ENCODE peak calls at places on chromosomes 12 and 14, in four cellular contexts. One of them, this sample, is unnamed.

GRCh38 chr14:34496679-34497513 is 34.9 kb upstream of the SPTSSA start:
- DNase-seq in activated naive CD8-positive, alpha-beta T cell treated with anti-CD3 and anti-CD28 coated beads, Interleukin-2, amount 50 U/mL, for 24 hours: no peak
- DNase-seq in neuronal stem cell: peak
- DNase-seq in GM03348: peak
- DNase-seq in this sample: no peak

GRCh38 chr12:98838282-98838681 is 193.2 kb downstream of the APAF1 start:
- DNase-seq in activated naive CD8-positive, alpha-beta T cell treated with anti-CD3 and anti-CD28 coated beads, Interleukin-2, amount 50 U/mL, for 24 hours: no peak
- DNase-seq in neuronal stem cell: no peak
- DNase-seq in GM03348: peak
- DNase-seq in this sample: no peak

GRCh38 chr14:103641181-103641580 is 12.2 kb downstream of the KLC1 start:
- DNase-seq in activated naive CD8-positive, alpha-beta T cell treated with anti-CD3 and anti-CD28 coated beads, Interleukin-2, amount 50 U/mL, for 24 hours: no peak
- DNase-seq in neuronal stem cell: no peak
- DNase-seq in GM03348: peak
- DNase-seq in this sample: no peak

GRCh38 chr14:68124885-68125731 is 305.5 kb downstream of the RAD51B start:
- DNase-seq in activated naive CD8-positive, alpha-beta T cell treated with anti-CD3 and anti-CD28 coated beads, Interleukin-2, amount 50 U/mL, for 24 hours: no peak
- DNase-seq in neuronal stem cell: no peak
- DNase-seq in GM03348: peak
- DNase-seq in this sample: no peak

GRCh38 chr14:77187649-77188012 is 6.0 kb downstream of the TMEM63C start:
- DNase-seq in activated naive CD8-positive, alpha-beta T cell treated with anti-CD3 and anti-CD28 coated beads, Interleukin-2, amount 50 U/mL, for 24 hours: no peak
- DNase-seq in neuronal stem cell: no peak
- DNase-seq in GM03348: no peak
- DNase-seq in this sample: no peak

GRCh38 chr12:50901685-50902113 is 50.6 kb upstream of the HIGD1C start:
- DNase-seq in activated naive CD8-positive, alpha-beta T cell treated with anti-CD3 and anti-CD28 coated beads, Interleukin-2, amount 50 U/mL, for 24 hours: no peak
- DNase-seq in neuronal stem cell: no peak
- DNase-seq in GM03348: no peak
- DNase-seq in this sample: no peak

GRCh38 chr12:133129368-133130037 is 571 bp downstream of the ZNF891 start:
- DNase-seq in activated naive CD8-positive, alpha-beta T cell treated with anti-CD3 and anti-CD28 coated beads, Interleukin-2, amount 50 U/mL, for 24 hours: peak
- DNase-seq in neuronal stem cell: no peak
- DNase-seq in GM03348: no peak
- DNase-seq in this sample: no peak

GRCh38 chr12:81863406-81863805 is 104.3 kb upstream of the PPFIA2 start:
- DNase-seq in activated naive CD8-positive, alpha-beta T cell treated with anti-CD3 and anti-CD28 coated beads, Interleukin-2, amount 50 U/mL, for 24 hours: no peak
- DNase-seq in neuronal stem cell: peak
- DNase-seq in GM03348: no peak
- DNase-seq in this sample: no peak

GRCh38 chr12:47686645-47687240 is 19.1 kb downstream of the RPAP3 start:
- DNase-seq in activated naive CD8-positive, alpha-beta T cell treated with anti-CD3 and anti-CD28 coated beads, Interleukin-2, amount 50 U/mL, for 24 hours: no peak
- DNase-seq in neuronal stem cell: peak
- DNase-seq in GM03348: peak
- DNase-seq in this sample: no peak

GRCh38 chr14:32593290-32593942 is 264.3 kb downstream of the AKAP6 start:
- DNase-seq in activated naive CD8-positive, alpha-beta T cell treated with anti-CD3 and anti-CD28 coated beads, Interleukin-2, amount 50 U/mL, for 24 hours: no peak
- DNase-seq in neuronal stem cell: no peak
- DNase-seq in GM03348: peak
- DNase-seq in this sample: no peak

This sample was measured in NCI-H1048.